ENCODE peak calls at places on chromosomes 6 and 20, in six cellular contexts. H, Q, U, R, D and G are unnamed samples.

GRCh38 chr20:39676857-39677351 is 714.8 kb downstream of the DHX35 start:
- DNase-seq in H (peak), Q (no peak), U (no peak), R (peak), D (no peak), G (no peak)

GRCh38 chr20:41428285-41428684 is 61.7 kb upstream of the EMILIN3 start:
- DNase-seq in H (peak), Q (peak), U (no peak), R (no peak), D (no peak), G (no peak)

GRCh38 chr6:111759836-111760785 is 113.1 kb downstream of the FYN start:
- DNase-seq in H (peak), Q (peak), U (no peak), R (no peak), D (no peak), G (no peak)

GRCh38 chr6:15048367-15048766 is 197.5 kb upstream of the JARID2 start:
- DNase-seq in H (no peak), Q (no peak), U (no peak), R (no peak), D (no peak), G (no peak)

GRCh38 chr6:147741419-147741818 is 232.9 kb downstream of the SAMD5 start:
- DNase-seq in H (peak), Q (no peak), U (no peak), R (no peak), D (no peak), G (no peak)

GRCh38 chr6:30171677-30172471 is 8.5 kb downstream of the TRIM15 start:
- DNase-seq in H (no peak), Q (peak), U (no peak), R (no peak), D (no peak), G (no peak)

GRCh38 chr20:59242714-59243626 is 57.4 kb upstream of the EDN3 start:
- DNase-seq in H (no peak), Q (no peak), U (no peak), R (no peak), D (no peak), G (no peak)

GRCh38 chr6:34546551-34547321 is 9.4 kb downstream of the SPDEF start:
- DNase-seq in H (peak), Q (no peak), U (no peak), R (peak), D (no peak), G (no peak)

GRCh38 chr6:168101201-168102092 is 22.4 kb upstream of the FRMD1 start:
- DNase-seq in H (no peak), Q (no peak), U (no peak), R (no peak), D (no peak), G (no peak)

GRCh38 chr20:61953789-61954125 is 111.9 kb downstream of the TAF4 start:
- DNase-seq in H (no peak), Q (no peak), U (no peak), R (peak), D (peak), G (no peak)

GRCh38 chr6:36130672-36131516 is 581 bp downstream of the MAPK13 start:
- DNase-seq in H (no peak), Q (peak), U (peak), R (peak), D (no peak), G (no peak)

GRCh38 chr6:70884074-70884983 is 72.5 kb downstream of the B3GAT2 start:
- DNase-seq in H (peak), Q (peak), U (peak), R (peak), D (no peak), G (no peak)

GRCh38 chr20:10131612-10132345 is 86.9 kb upstream of the SNAP25 start:
- DNase-seq in H (peak), Q (peak), U (peak), R (peak), D (no peak), G (no peak)

GRCh38 chr20:47710665-47711045 is 74.6 kb downstream of the SULF2 start:
- DNase-seq in H (no peak), Q (no peak), U (no peak), R (no peak), D (no peak), G (no peak)

GRCh38 chr6:110221738-110222137 is 41.5 kb downstream of the CDC40 start:
- DNase-seq in H (peak), Q (peak), U (no peak), R (no peak), D (no peak), G (no peak)

GRCh38 chr20:63449025-63449424 is 23.4 kb downstream of the KCNQ2 start:
- DNase-seq in H (no peak), Q (no peak), U (no peak), R (no peak), D (no peak), G (no peak)

GRCh38 chr6:127023001-127023778 is 95.3 kb upstream of the RSPO3 start:
- DNase-seq in H (no peak), Q (no peak), U (no peak), R (no peak), D (no peak), G (no peak)

GRCh38 chr6:72952808-72953630 is 272.3 kb downstream of the KHDC1L start:
- DNase-seq in H (no peak), Q (peak), U (no peak), R (no peak), D (no peak), G (no peak)

GRCh38 chr6:165883851-165884640 is 221.0 kb upstream of the PDE10A start:
- DNase-seq in H (peak), Q (peak), U (no peak), R (no peak), D (no peak), G (no peak)

GRCh38 chr6:17583811-17584210 is 16.3 kb upstream of the FAM8A1 start:
- DNase-seq in H (peak), Q (peak), U (no peak), R (peak), D (no peak), G (no peak)

GRCh38 chr6:82113231-82113630 is 134.3 kb downstream of the IBTK start:
- DNase-seq in H (no peak), Q (no peak), U (no peak), R (no peak), D (no peak), G (no peak)

GRCh38 chr20:39041067-39041466 is 78.9 kb downstream of the DHX35 start:
- DNase-seq in H (no peak), Q (no peak), U (no peak), R (no peak), D (no peak), G (no peak)

GRCh38 chr20:24702501-24703283 is 233.3 kb downstream of the SYNDIG1 start:
- DNase-seq in H (no peak), Q (no peak), U (peak), R (no peak), D (no peak), G (no peak)